ENCODE peak calls at places on chromosome 5, in eight cellular contexts. T is HL-60, N is T-helper 2 cell, M is mesenchymal stem cell, D is kidney tubule cell, Z is body of pancreas, U is H4, H is NCI-H146. S is an unnamed sample.

GRCh38 chr5:68543212-68543611 is 327.7 kb downstream of the PIK3R1 start:
- DNase-seq in T (no peak), N (no peak), M (peak), D (no peak), Z (peak), U (no peak), H (no peak), S (no peak)

GRCh38 chr5:66344544-66344943 is 200.4 kb downstream of the SREK1 start:
- DNase-seq in T (no peak), N (no peak), M (no peak), D (no peak), Z (no peak), U (no peak), H (no peak), S (no peak)

GRCh38 chr5:81848368-81848767 is 97.5 kb upstream of the SSBP2 start:
- DNase-seq in T (peak), N (no peak), M (peak), D (no peak), Z (peak), U (no peak), H (no peak), S (no peak)

GRCh38 chr5:172860520-172861443 is 26.7 kb downstream of the ERGIC1 start:
- DNase-seq in T (no peak), N (no peak), M (no peak), D (peak), Z (peak), U (no peak), H (no peak), S (no peak)

GRCh38 chr5:90555666-90556065 is 2.9 kb upstream of the ADGRV1 start:
- DNase-seq in T (no peak), N (no peak), M (no peak), D (no peak), Z (no peak), U (no peak), H (no peak), S (no peak)

GRCh38 chr5:157366741-157367684 is 93.0 kb upstream of the NIPAL4 start:
- DNase-seq in T (no peak), N (no peak), M (peak), D (peak), Z (no peak), U (peak), H (no peak), S (no peak)

GRCh38 chr5:34707451-34708107 is 51.5 kb downstream of the RAI14 start:
- DNase-seq in T (no peak), N (no peak), M (no peak), D (no peak), Z (no peak), U (no peak), H (no peak), S (no peak)

GRCh38 chr5:34957857-34958690 is 28.7 kb downstream of the DNAJC21 start:
- DNase-seq in T (peak), N (no peak), M (peak), D (peak), Z (peak), U (peak), H (peak), S (no peak)

GRCh38 chr5:38465702-38466443 is 90.6 kb downstream of the LIFR start:
- DNase-seq in T (no peak), N (no peak), M (no peak), D (peak), Z (no peak), U (peak), H (no peak), S (no peak)

GRCh38 chr5:68257207-68257606 is 41.7 kb downstream of the PIK3R1 start:
- DNase-seq in T (no peak), N (no peak), M (no peak), D (no peak), Z (no peak), U (no peak), H (peak), S (no peak)

GRCh38 chr5:152673601-152674000 is 268.5 kb upstream of the NMUR2 start:
- DNase-seq in T (no peak), N (no peak), M (no peak), D (peak), Z (no peak), U (no peak), H (no peak), S (no peak)

GRCh38 chr5:123512631-123513461 is 869 bp downstream of the CSNK1G3 start:
- DNase-seq in T (peak), N (peak), M (peak), D (peak), Z (peak), U (peak), H (no peak), S (no peak)

GRCh38 chr5:171367424-171368370 is 20.0 kb upstream of the NPM1 start:
- DNase-seq in T (peak), N (no peak), M (peak), D (peak), Z (no peak), U (peak), H (no peak), S (no peak)

GRCh38 chr5:138910546-138911185 is 35.5 kb upstream of the LRRTM2 start:
- DNase-seq in T (no peak), N (no peak), M (no peak), D (peak), Z (no peak), U (no peak), H (no peak), S (no peak)

GRCh38 chr5:33375900-33376299 is 64.9 kb upstream of the TARS1 start:
- DNase-seq in T (no peak), N (no peak), M (no peak), D (no peak), Z (no peak), U (no peak), H (no peak), S (no peak)